ENCODE peak calls at places on chromosomes 13 and 19, in four cellular contexts. M is GOT3, W is Ammon's horn, O is endothelial cell of umbilical vein. C is an unnamed sample.
A peak's percentile ranks its signal among the peaks of the same experiment; 100 is the strongest.

GRCh38 chr19:52398091-52398461 is 427 bp downstream of the ZNF528 start:
- DNase-seq in M (no peak), W (no peak), O (no peak), C (no peak)

GRCh38 chr13:18212873-18213272 is 968.8 kb downstream of the TUBA3C start:
- DNase-seq in M (no peak), W (peak; percentile 22), O (peak; percentile 47), C (no peak)

GRCh38 chr13:84037937-84038464 is 155.7 kb upstream of the SLITRK1 start:
- DNase-seq in M (no peak), W (no peak), O (no peak), C (no peak)

GRCh38 chr13:66859934-66860867 is 369.9 kb downstream of the PCDH9 start:
- DNase-seq in M (no peak), W (no peak), O (peak; percentile 23), C (peak; percentile 55)

GRCh38 chr19:16598848-16599247 is 26.6 kb upstream of the SLC35E1 start:
- DNase-seq in M (no peak), W (no peak), O (no peak), C (no peak)

GRCh38 chr13:109844396-109844795 is 58.0 kb upstream of the IRS2 start:
- DNase-seq in M (no peak), W (no peak), O (no peak), C (no peak)

GRCh38 chr19:1173160-1173844 is 766 bp downstream of the SBNO2 start:
- DNase-seq in M (no peak), W (no peak), O (no peak), C (no peak)

GRCh38 chr13:80338781-80339577 is 1.9 kb downstream of the SPRY2 start:
- DNase-seq in M (peak; percentile 13), W (peak; percentile 85), O (peak; percentile 84), C (peak; percentile 20)

GRCh38 chr19:42280761-42281174 is 11.7 kb downstream of the CIC start:
- DNase-seq in M (no peak), W (peak; percentile 66), O (peak; percentile 39), C (no peak)

GRCh38 chr13:105928048-105928447 is 607.4 kb downstream of the EFNB2 start:
- DNase-seq in M (no peak), W (no peak), O (no peak), C (no peak)

GRCh38 chr19:15869873-15870272 is 28.0 kb downstream of the CYP4F2 start:
- DNase-seq in M (no peak), W (no peak), O (no peak), C (no peak)

GRCh38 chr19:38361633-38362075 is 12.7 kb upstream of the PSMD8 start:
- DNase-seq in M (no peak), W (peak; percentile 73), O (peak; percentile 65), C (peak; percentile 90)